ENCODE peak calls at places on chromosomes 1 and 21, in ten cellular contexts. M, O, R, T, F, Y, W, P, X and V are unnamed samples.

GRCh38 chr1:156726549-156727226 is 1.6 kb upstream of the METTL25B start:
- DNase-seq in R (peak; percentile 89), X (peak; percentile 60), O (peak; percentile 76), Y (peak; percentile 89), T (peak; percentile 82), F (no peak), W (peak; percentile 91), P (peak; percentile 78), M (peak; percentile 70), V (peak; percentile 82)

GRCh38 chr1:114341886-114342285 is 169.1 kb downstream of the TRIM33 start:
- DNase-seq in W (no peak), R (no peak), M (no peak), T (peak; percentile 6), P (no peak), X (peak; percentile 23), Y (no peak), F (no peak), O (no peak), V (no peak)

GRCh38 chr1:89843279-89844121 is 22.7 kb downstream of the LRRC8D start:
- DNase-seq in X (peak; percentile 73), W (peak; percentile 72), F (no peak), P (peak; percentile 48), O (peak; percentile 83), T (peak; percentile 70), Y (peak; percentile 75), M (peak; percentile 67), R (peak; percentile 92), V (peak; percentile 82)

GRCh38 chr1:150487763-150488115 is 520 bp downstream of the TARS2 start:
- DNase-seq in T (no peak), O (peak; percentile 5), P (no peak), X (no peak), M (no peak), W (no peak), R (no peak), Y (no peak), F (no peak), V (no peak)

GRCh38 chr21:46191257-46191685 is 7.0 kb upstream of the SPATC1L start:
- DNase-seq in Y (no peak), O (no peak), T (peak; percentile 93), F (no peak), W (no peak), P (peak; percentile 81), R (no peak), X (peak; percentile 81), M (peak; percentile 88), V (no peak)

GRCh38 chr1:43704838-43705237 is 2.5 kb upstream of the ST3GAL3 start:
- DNase-seq in P (peak; percentile 71), Y (no peak), X (no peak), O (no peak), M (peak; percentile 55), R (no peak), W (no peak), F (no peak), T (peak; percentile 26), V (peak; percentile 67)

GRCh38 chr1:180534199-180534598 is 24.6 kb upstream of the OVAAL start:
- DNase-seq in M (no peak), R (no peak), O (no peak), F (no peak), X (no peak), P (no peak), T (no peak), Y (no peak), W (no peak), V (no peak)

GRCh38 chr1:22212400-22213233 is 69.7 kb upstream of the WNT4 start:
- DNase-seq in R (peak; percentile 41), O (peak; percentile 31), X (no peak), Y (peak; percentile 86), M (no peak), P (no peak), F (no peak), W (no peak), T (no peak), V (peak; percentile 10)

GRCh38 chr1:232226197-232226681 is 403.7 kb downstream of the SIPA1L2 start:
- DNase-seq in P (peak; percentile 15), O (peak; percentile 63), F (peak; percentile 65), X (peak; percentile 66), Y (no peak), W (no peak), M (peak; percentile 69), R (peak; percentile 77), T (peak; percentile 60), V (peak; percentile 92)

GRCh38 chr1:192489748-192490147 is 85.8 kb upstream of the RGS1 start:
- DNase-seq in X (peak; percentile 89), W (no peak), O (no peak), T (peak; percentile 97), Y (no peak), P (peak; percentile 81), F (peak; percentile 91), R (no peak), M (peak; percentile 92), V (peak; percentile 85)

DNA sequence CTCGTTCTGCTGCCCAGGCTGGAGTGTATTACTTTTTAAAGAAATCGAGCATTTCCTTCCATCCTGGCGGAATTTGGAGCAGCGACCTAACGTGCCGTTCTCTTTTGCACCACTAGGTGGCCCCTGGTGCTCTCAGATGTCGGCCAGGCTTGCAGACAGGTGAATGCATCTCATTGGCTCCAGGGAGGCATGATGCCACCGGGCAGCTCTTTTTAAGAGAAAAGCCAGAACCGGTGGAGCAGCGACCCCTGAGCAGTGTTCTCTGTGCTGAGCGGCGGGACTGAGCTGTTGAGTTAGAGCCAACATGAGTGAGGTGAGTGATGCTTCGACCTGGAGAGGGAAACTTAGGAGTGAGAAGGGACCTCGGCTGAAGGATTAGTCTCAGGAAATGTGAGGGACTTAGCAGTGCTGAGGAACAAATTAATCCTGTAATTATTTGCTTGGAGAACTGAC is at the start of gene PCP4:
- DNase-seq in X (no peak), P (no peak), F (no peak), O (peak; percentile 93), R (peak; percentile 96), W (peak; percentile 13), M (peak; percentile 9), Y (peak; percentile 82), T (peak; percentile 41), V (peak; percentile 44)
- H3K4me3 ChIP-seq in X (no peak within 1 kb of the TSS), P (no peak within 1 kb of the TSS), F (no peak within 1 kb of the TSS), O (no peak within 1 kb of the TSS), R (no peak within 1 kb of the TSS), W (no peak within 1 kb of the TSS), M (no peak within 1 kb of the TSS), Y (no peak within 1 kb of the TSS), T (no peak within 1 kb of the TSS), V (no peak within 1 kb of the TSS)

GRCh38 chr21:40334159-40334558 is 466.9 kb downstream of the PCP4 start:
- DNase-seq in M (no peak), W (no peak), X (no peak), O (no peak), F (no peak), P (no peak), R (no peak), Y (no peak), T (no peak), V (no peak)

GRCh38 chr21:40337981-40338380 is 470.7 kb downstream of the PCP4 start:
- DNase-seq in F (no peak), Y (no peak), X (no peak), P (no peak), R (no peak), O (no peak), T (no peak), M (no peak), W (no peak), V (no peak)

GRCh38 chr21:40333731-40334130 is 466.5 kb downstream of the PCP4 start:
- DNase-seq in M (no peak), O (no peak), R (no peak), W (no peak), F (no peak), P (no peak), X (no peak), Y (no peak), T (no peak), V (no peak)

GRCh38 chr21:40339050-40339449 is 471.8 kb downstream of the PCP4 start:
- DNase-seq in M (no peak), X (no peak), Y (no peak), W (no peak), F (no peak), R (no peak), P (no peak), T (no peak), O (no peak), V (no peak)

GRCh38 chr21:40335689-40336088 is 468.5 kb downstream of the PCP4 start:
- DNase-seq in W (no peak), X (no peak), T (no peak), F (no peak), R (peak; percentile 62), Y (no peak), P (no peak), M (no peak), O (no peak), V (no peak)
- H3K4me3 ChIP-seq in W (no peak overlapping the region), X (no peak overlapping the region), T (no peak overlapping the region), F (no peak overlapping the region), R (no peak overlapping the region), Y (no peak overlapping the region), P (no peak overlapping the region), M (no peak overlapping the region), O (no peak overlapping the region), V (no peak overlapping the region)

DNA sequence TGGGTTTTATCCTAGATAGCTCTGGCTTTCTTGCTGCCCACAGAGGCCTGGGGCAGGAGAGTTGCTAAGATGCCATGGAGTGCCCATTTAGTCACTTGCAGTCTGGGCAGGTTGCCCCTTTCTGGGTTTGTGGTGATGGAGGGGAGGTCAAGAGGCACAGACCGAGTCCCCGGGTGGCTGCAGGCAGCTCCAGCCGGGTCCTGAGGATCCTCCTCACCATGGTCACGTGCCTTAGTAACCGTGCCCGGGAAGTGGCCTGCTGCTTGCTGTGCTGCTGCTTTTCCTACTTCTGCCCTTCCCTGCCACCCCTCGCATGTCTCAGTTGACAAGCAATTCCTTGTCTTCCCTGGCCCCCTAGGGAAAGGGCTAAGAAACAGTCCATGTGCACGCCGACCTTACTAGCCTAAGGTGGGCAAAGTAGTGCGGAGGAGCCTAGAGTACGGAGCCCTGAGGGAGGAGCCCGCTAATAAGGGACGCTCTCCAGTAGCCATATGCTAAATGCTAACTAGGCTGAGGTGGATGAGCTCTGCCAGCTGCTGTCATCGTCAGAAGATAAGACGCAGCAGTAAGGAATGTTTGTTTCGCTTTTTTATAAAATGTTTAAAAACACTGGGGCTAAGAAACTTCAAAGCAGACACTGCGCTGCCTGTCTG is 34.9 kb downstream of the CLCA1 start:
- DNase-seq in P (peak; percentile 24), Y (peak; percentile 44), T (peak; percentile 28), R (peak; percentile 75), M (peak; percentile 46), F (no peak), O (peak; percentile 33), X (no peak), W (no peak), V (no peak)
- H3K4me3 ChIP-seq in P (no peak overlapping the region), Y (peak overlapping the region; percentile 65), T (peak overlapping the region; percentile 51), R (peak overlapping the region; percentile 48), M (peak overlapping the region; percentile 3), F (no peak overlapping the region), O (peak overlapping the region; percentile 43), X (no peak overlapping the region), W (no peak overlapping the region), V (no peak overlapping the region)

DNA sequence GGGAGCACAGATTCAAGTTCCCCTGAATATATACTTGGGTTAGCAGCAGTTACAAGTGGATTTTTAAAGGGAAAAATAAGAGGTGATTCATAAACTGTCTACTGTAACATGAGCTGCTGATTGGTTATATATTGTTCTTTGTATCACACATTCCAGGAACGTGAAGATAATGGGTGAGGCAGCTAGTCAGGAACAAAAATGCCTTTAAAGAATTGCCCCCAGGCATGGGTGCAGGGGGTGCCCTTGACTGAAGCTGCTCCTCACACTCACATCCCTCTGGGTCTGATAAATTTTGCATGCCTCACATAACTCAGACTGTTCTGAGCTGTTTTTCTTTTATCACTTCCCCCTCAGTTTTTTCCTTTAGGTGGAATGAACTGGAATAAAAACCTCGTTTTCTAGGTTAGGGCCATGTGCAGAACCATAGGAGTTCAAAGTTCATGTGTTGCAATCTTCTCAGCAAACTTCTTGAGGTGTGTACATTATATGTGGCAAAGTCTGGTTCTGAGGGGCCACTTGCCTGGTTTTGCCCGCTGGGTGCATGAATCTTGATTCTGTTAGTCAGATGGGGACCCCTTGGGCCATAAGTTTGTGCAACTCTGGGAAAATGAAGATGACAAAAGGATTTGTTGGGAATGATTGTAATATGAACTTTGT is 21.1 kb downstream of the TBX19 start:
- DNase-seq in R (no peak), F (peak; percentile 39), M (peak; percentile 14), X (peak; percentile 84), W (peak; percentile 77), Y (no peak), P (peak; percentile 80), O (no peak), T (peak; percentile 60), V (peak; percentile 24)
- H3K4me3 ChIP-seq in R (no peak overlapping the region), F (no peak overlapping the region), M (no peak overlapping the region), X (no peak overlapping the region), W (no peak overlapping the region), Y (no peak overlapping the region), P (no peak overlapping the region), O (no peak overlapping the region), T (no peak overlapping the region), V (no peak overlapping the region)